ENCODE peak calls at places on chromosomes 11 and 22, in four cellular contexts. One of them, this sample, is unnamed.

GRCh38 chr22:25759825-25760231 is 17.8 kb downstream of the MYO18B start:
- DNase-seq in psoas muscle: peak; percentile 67
- DNase-seq in B cell: no peak
- DNase-seq in heart left ventricle: peak; percentile 57
- DNase-seq in this sample: no peak

GRCh38 chr11:2392241-2392959 is 8.2 kb upstream of the TSSC4 start:
- DNase-seq in B cell: no peak
- DNase-seq in psoas muscle: no peak
- DNase-seq in heart left ventricle: no peak
- DNase-seq in this sample: no peak

GRCh38 chr11:34997872-34998548 is 81.6 kb downstream of the PDHX start:
- DNase-seq in B cell: peak; percentile 5
- DNase-seq in psoas muscle: no peak
- DNase-seq in heart left ventricle: no peak
- DNase-seq in this sample: no peak

GRCh38 chr11:121426476-121427454 is 25.3 kb upstream of the SORL1 start:
- DNase-seq in psoas muscle: peak; percentile 62
- DNase-seq in B cell: peak; percentile 78
- DNase-seq in heart left ventricle: peak; percentile 52
- DNase-seq in this sample: peak; percentile 63

GRCh38 chr22:17570851-17571631 is 7.7 kb downstream of the SLC25A18 start:
- DNase-seq in B cell: no peak
- DNase-seq in psoas muscle: peak; percentile 95
- DNase-seq in heart left ventricle: peak; percentile 70
- DNase-seq in this sample: no peak

GRCh38 chr11:102940714-102941588 is 14.6 kb downstream of the MMP13 start:
- DNase-seq in B cell: peak; percentile 41
- DNase-seq in psoas muscle: no peak
- DNase-seq in heart left ventricle: no peak
- DNase-seq in this sample: peak; percentile 59

GRCh38 chr11:99952816-99953215 is 734.3 kb upstream of the ARHGAP42 start:
- DNase-seq in heart left ventricle: no peak
- DNase-seq in B cell: no peak
- DNase-seq in psoas muscle: no peak
- DNase-seq in this sample: no peak

GRCh38 chr22:38257650-38258246 is 15.1 kb downstream of the TMEM184B start:
- DNase-seq in heart left ventricle: no peak
- DNase-seq in psoas muscle: no peak
- DNase-seq in B cell: no peak
- DNase-seq in this sample: no peak

GRCh38 chr22:37610480-37611148 is 2.0 kb downstream of the GGA1 start:
- DNase-seq in heart left ventricle: no peak
- DNase-seq in psoas muscle: no peak
- DNase-seq in B cell: no peak
- DNase-seq in this sample: no peak

GRCh38 chr11:93481279-93481678 is 61.9 kb downstream of the SMCO4 start:
- DNase-seq in B cell: no peak
- DNase-seq in heart left ventricle: no peak
- DNase-seq in psoas muscle: no peak
- DNase-seq in this sample: no peak

GRCh38 chr22:41256898-41257260 is 16.1 kb upstream of the CHADL start:
- DNase-seq in heart left ventricle: no peak
- DNase-seq in B cell: no peak
- DNase-seq in psoas muscle: no peak
- DNase-seq in this sample: no peak

GRCh38 chr22:41252365-41252764 is 11.6 kb upstream of the CHADL start:
- DNase-seq in psoas muscle: no peak
- DNase-seq in heart left ventricle: no peak
- DNase-seq in B cell: no peak
- DNase-seq in this sample: no peak

GRCh38 chr22:41257696-41258095 is 17.0 kb upstream of the CHADL start:
- DNase-seq in psoas muscle: no peak
- DNase-seq in heart left ventricle: no peak
- DNase-seq in B cell: no peak
- DNase-seq in this sample: no peak

GRCh38 chr22:41254230-41254629 is 13.5 kb upstream of the CHADL start:
- DNase-seq in psoas muscle: no peak
- DNase-seq in B cell: no peak
- DNase-seq in heart left ventricle: no peak
- DNase-seq in this sample: no peak

GRCh38 chr22:41256254-41256897 is 15.6 kb upstream of the CHADL start:
- DNase-seq in psoas muscle: no peak
- DNase-seq in heart left ventricle: no peak
- DNase-seq in B cell: no peak
- DNase-seq in this sample: no peak
- TF ChIP-seq CTCF in psoas muscle: no peak
- TF ChIP-seq CTCF in heart left ventricle: no peak
- TF ChIP-seq CTCF in B cell: no peak
- TF ChIP-seq CTCF in this sample: no peak

GRCh38 chr22:50238755-50239154 is 6.1 kb downstream of the TUBGCP6 start:
- DNase-seq in psoas muscle: no peak
- DNase-seq in heart left ventricle: no peak
- DNase-seq in B cell: no peak
- DNase-seq in this sample: no peak

GRCh38 chr22:50242406-50242949 is 2.3 kb downstream of the TUBGCP6 start:
- DNase-seq in B cell: no peak
- DNase-seq in heart left ventricle: no peak
- DNase-seq in psoas muscle: no peak
- DNase-seq in this sample: no peak

GRCh38 chr22:50233223-50233622 is 11.6 kb downstream of the TUBGCP6 start:
- DNase-seq in psoas muscle: no peak
- DNase-seq in B cell: no peak
- DNase-seq in heart left ventricle: no peak
- DNase-seq in this sample: no peak

GRCh38 chr22:50232481-50233151 is 12.2 kb downstream of the TUBGCP6 start:
- DNase-seq in heart left ventricle: no peak
- DNase-seq in psoas muscle: no peak
- DNase-seq in B cell: no peak
- DNase-seq in this sample: no peak

GRCh38 chr22:50236731-50237409 is 8.0 kb downstream of the TUBGCP6 start:
- DNase-seq in psoas muscle: no peak
- DNase-seq in heart left ventricle: no peak
- DNase-seq in B cell: no peak
- DNase-seq in this sample: no peak
- TF ChIP-seq CTCF in psoas muscle: peak; percentile 14
- TF ChIP-seq CTCF in heart left ventricle: peak; percentile 19
- TF ChIP-seq CTCF in B cell: peak; percentile 51
- TF ChIP-seq CTCF in this sample: peak; percentile 68

GRCh38 chr11:73218106-73218829 is at the start of gene P2RY2:
- DNase-seq in heart left ventricle: peak; percentile 85
- DNase-seq in B cell: peak; percentile 75
- DNase-seq in psoas muscle: peak; percentile 95
- DNase-seq in this sample: peak; percentile 81
- TF ChIP-seq CTCF in heart left ventricle: peak; percentile 77
- TF ChIP-seq CTCF in B cell: peak; percentile 66
- TF ChIP-seq CTCF in psoas muscle: peak; percentile 52
- TF ChIP-seq CTCF in this sample: peak; percentile 77

GRCh38 chr22:35257321-35258143 is at the start of gene HMGXB4:
- DNase-seq in heart left ventricle: peak; percentile 87
- DNase-seq in B cell: peak; percentile 98
- DNase-seq in psoas muscle: peak; percentile 94
- DNase-seq in this sample: peak; percentile 82
- TF ChIP-seq CTCF in heart left ventricle: peak; percentile 40
- TF ChIP-seq CTCF in B cell: peak; percentile 38
- TF ChIP-seq CTCF in psoas muscle: peak; percentile 17
- TF ChIP-seq CTCF in this sample: peak; percentile 35

GRCh38 chr11:62601364-62602140 is at the start of gene MTA2:
- DNase-seq in psoas muscle: peak; percentile 99
- DNase-seq in heart left ventricle: peak; percentile 98
- DNase-seq in B cell: peak; percentile 95
- DNase-seq in this sample: peak; percentile 99
- TF ChIP-seq CTCF in psoas muscle: no peak
- TF ChIP-seq CTCF in heart left ventricle: no peak
- TF ChIP-seq CTCF in B cell: no peak
- TF ChIP-seq CTCF in this sample: no peak

GRCh38 chr11:112975493-112975892 is 14.3 kb downstream of the NCAM1 start:
- DNase-seq in heart left ventricle: no peak
- DNase-seq in psoas muscle: no peak
- DNase-seq in B cell: no peak
- DNase-seq in this sample: no peak

GRCh38 chr11:112972399-112973115 is 11.3 kb downstream of the NCAM1 start:
- DNase-seq in heart left ventricle: no peak
- DNase-seq in psoas muscle: no peak
- DNase-seq in B cell: no peak
- DNase-seq in this sample: no peak

GRCh38 chr11:112967082-112967481 is 5.9 kb downstream of the NCAM1 start:
- DNase-seq in psoas muscle: no peak
- DNase-seq in B cell: no peak
- DNase-seq in heart left ventricle: no peak
- DNase-seq in this sample: no peak

GRCh38 chr11:112968988-112969714 is 7.9 kb downstream of the NCAM1 start:
- DNase-seq in heart left ventricle: no peak
- DNase-seq in B cell: no peak
- DNase-seq in psoas muscle: no peak
- DNase-seq in this sample: no peak

DNA sequence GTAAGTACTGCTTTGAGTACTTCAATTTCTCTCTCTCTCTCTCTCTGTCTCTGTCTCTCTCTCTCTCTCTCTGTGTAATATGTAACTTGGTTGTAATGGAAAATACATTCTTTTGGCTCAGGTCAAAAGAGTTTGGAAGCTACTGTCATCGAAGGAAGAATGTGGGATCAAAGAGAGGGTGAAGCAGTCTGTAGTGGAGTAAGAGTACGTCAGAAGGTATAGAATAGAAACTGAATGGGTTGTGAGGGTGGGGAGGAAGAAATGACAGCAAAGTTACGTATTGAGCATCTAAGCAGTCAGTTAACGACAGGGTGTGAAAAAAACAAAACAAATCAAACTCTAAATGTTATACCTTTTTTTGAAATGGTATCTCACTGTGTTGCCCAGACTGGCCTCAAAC is 10.0 kb downstream of the NCAM1 start:
- DNase-seq in psoas muscle: no peak
- DNase-seq in heart left ventricle: no peak
- DNase-seq in B cell: no peak
- DNase-seq in this sample: no peak
- TF ChIP-seq CTCF in psoas muscle: no peak
- TF ChIP-seq CTCF in heart left ventricle: no peak
- TF ChIP-seq CTCF in B cell: no peak
- TF ChIP-seq CTCF in this sample: no peak

DNA sequence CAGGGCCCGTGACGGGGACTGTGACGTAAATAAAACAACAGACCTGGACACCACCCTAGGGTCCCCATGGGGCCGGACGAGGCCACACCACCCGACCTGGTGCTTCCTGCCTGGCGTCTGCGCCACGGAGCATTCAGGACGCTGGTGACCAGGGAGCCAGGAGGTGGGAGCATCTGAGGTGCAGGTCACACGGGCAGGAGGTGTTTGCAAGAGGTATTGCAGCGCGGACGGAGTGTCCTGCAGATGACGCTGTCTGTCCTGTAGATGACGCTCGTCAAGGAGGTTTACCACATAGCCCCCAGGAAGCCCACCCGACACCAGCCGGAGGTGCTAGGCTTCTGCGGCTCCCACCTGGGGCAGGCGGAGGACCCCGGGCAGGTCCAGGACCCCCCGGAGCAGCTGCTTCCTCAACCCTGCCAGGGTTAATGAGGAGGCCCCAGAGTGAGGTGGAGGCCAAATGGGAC is 986 bp upstream of the MUC5B start:
- DNase-seq in B cell: peak; percentile 38
- DNase-seq in psoas muscle: peak; percentile 38
- DNase-seq in heart left ventricle: no peak
- DNase-seq in this sample: peak; percentile 28
- TF ChIP-seq CTCF in B cell: no peak
- TF ChIP-seq CTCF in psoas muscle: no peak
- TF ChIP-seq CTCF in heart left ventricle: no peak
- TF ChIP-seq CTCF in this sample: no peak

This sample was measured in H9.